ENCODE peak calls at places on chromosomes 6 and 20, in four cellular contexts. V is stimulated activated CD4-positive, alpha-beta T cell treated with anti-CD3 and anti-CD28 coated beads, Interleukin-2, amount 100 ng/mL, for 24 hours; N is GM10248; I is lower leg skin. D is an unnamed sample.
A peak's percentile ranks its signal among the peaks of the same experiment; 100 is the strongest.

GRCh38 chr6:298233-299049 is 6.2 kb downstream of the DUSP22 start:
- DNase-seq in V (no peak), N (no peak), I (peak; percentile 66), D (no peak)

GRCh38 chr20:24485981-24486380 is 16.6 kb downstream of the SYNDIG1 start:
- DNase-seq in V (no peak), N (no peak), I (no peak), D (no peak)

GRCh38 chr6:37633581-37634237 is 64.0 kb downstream of the MDGA1 start:
- DNase-seq in V (no peak), N (no peak), I (no peak), D (no peak)

GRCh38 chr6:139439278-139439813 is 64.9 kb upstream of the CITED2 start:
- DNase-seq in V (no peak), N (no peak), I (no peak), D (no peak)

GRCh38 chr6:76416821-76417605 is 344.6 kb upstream of the IMPG1 start:
- DNase-seq in V (no peak), N (no peak), I (no peak), D (no peak)

GRCh38 chr6:12791371-12791770 is 74.8 kb downstream of the PHACTR1 start:
- DNase-seq in V (no peak), N (no peak), I (no peak), D (no peak)

GRCh38 chr6:3382399-3383279 is 74.2 kb downstream of the SLC22A23 start:
- DNase-seq in V (no peak), N (no peak), I (no peak), D (no peak)

GRCh38 chr20:38286586-38287502 is 17.1 kb upstream of the BPI start:
- DNase-seq in V (no peak), N (no peak), I (no peak), D (no peak)

GRCh38 chr6:8193541-8193940 is 91.2 kb upstream of the EEF1E1 start:
- DNase-seq in V (no peak), N (no peak), I (no peak), D (no peak)

GRCh38 chr6:10976571-10976970 is 67.5 kb downstream of the ELOVL2 start:
- DNase-seq in V (no peak), N (no peak), I (no peak), D (no peak)

GRCh38 chr6:132961610-132962009 is 147.2 kb downstream of the RPS12 start:
- DNase-seq in V (no peak), N (peak; percentile 7), I (no peak), D (no peak)

GRCh38 chr6:39927159-39927558 is 7.1 kb downstream of the MOCS1 start:
- DNase-seq in V (no peak), N (no peak), I (no peak), D (no peak)

GRCh38 chr6:28395918-28396317 is 3.6 kb downstream of the ZSCAN12 start:
- DNase-seq in V (no peak), N (no peak), I (no peak), D (no peak)

GRCh38 chr6:148239777-148240462 is 102.7 kb upstream of the SASH1 start:
- DNase-seq in V (no peak), N (no peak), I (no peak), D (no peak)

GRCh38 chr6:89411269-89412070 is 603 bp downstream of the RRAGD start:
- DNase-seq in V (peak; percentile 30), N (peak; percentile 61), I (peak; percentile 27), D (peak; percentile 16)

GRCh38 chr6:94270040-94270689 is 850.8 kb upstream of the EPHA7 start:
- DNase-seq in V (no peak), N (no peak), I (no peak), D (no peak)

GRCh38 chr20:8756410-8756809 is 312.5 kb upstream of the PLCB4 start:
- DNase-seq in V (no peak), N (no peak), I (no peak), D (no peak)

GRCh38 chr6:147528511-147529145 is 20.1 kb downstream of the SAMD5 start:
- DNase-seq in V (no peak), N (no peak), I (no peak), D (no peak)

GRCh38 chr20:63896136-63896890 is 1.4 kb downstream of the DNAJC5 start:
- DNase-seq in V (peak; percentile 39), N (peak; percentile 73), I (no peak), D (peak; percentile 21)

GRCh38 chr6:135876048-135876447 is 24.5 kb downstream of the PDE7B start:
- DNase-seq in V (no peak), N (no peak), I (no peak), D (no peak)

GRCh38 chr20:62155428-62156253 is 12.1 kb downstream of the SS18L1 start:
- DNase-seq in V (no peak), N (no peak), I (no peak), D (no peak)

GRCh38 chr6:138577151-138577915 is 78.0 kb upstream of the NHSL1 start:
- DNase-seq in V (no peak), N (no peak), I (no peak), D (no peak)

GRCh38 chr6:33896391-33897192 is 92.8 kb upstream of the MLN start:
- DNase-seq in V (no peak), N (no peak), I (no peak), D (no peak)

GRCh38 chr6:133568970-133569889 is 319.7 kb upstream of the TCF21 start:
- DNase-seq in V (no peak), N (peak; percentile 23), I (peak; percentile 25), D (no peak)

GRCh38 chr6:118963003-118963402 is 28.0 kb upstream of the MCM9 start:
- DNase-seq in V (no peak), N (no peak), I (no peak), D (no peak)

GRCh38 chr6:32785781-32786533 is 22.6 kb upstream of the HLA-DQB2 start:
- DNase-seq in V (no peak), N (peak; percentile 53), I (peak; percentile 55), D (no peak)

GRCh38 chr6:163529605-163530004 is 115.1 kb downstream of the QKI start:
- DNase-seq in V (no peak), N (no peak), I (no peak), D (no peak)

GRCh38 chr20:22583773-22584629 is at the start of gene FOXA2:
- DNase-seq in V (no peak), N (no peak), I (no peak), D (no peak)

GRCh38 chr6:163814494-163815364 is 400.2 kb downstream of the QKI start:
- DNase-seq in V (no peak), N (no peak), I (no peak), D (no peak)

GRCh38 chr20:50224553-50225255 is 34.1 kb downstream of the CEBPB start:
- DNase-seq in V (no peak), N (no peak), I (peak; percentile 81), D (no peak)

GRCh38 chr20:19322061-19322985 is 109.9 kb downstream of the SLC24A3 start:
- DNase-seq in V (no peak), N (no peak), I (no peak), D (no peak)

GRCh38 chr6:341914-342831 is 49.4 kb upstream of the IRF4 start:
- DNase-seq in V (no peak), N (peak; percentile 85), I (no peak), D (no peak)

GRCh38 chr6:120903836-120904235 is 430.4 kb downstream of the TBC1D32 start:
- DNase-seq in V (no peak), N (no peak), I (no peak), D (no peak)

GRCh38 chr6:89984926-89985743 is 90.9 kb downstream of the GJA10 start:
- DNase-seq in V (no peak), N (no peak), I (no peak), D (no peak)

GRCh38 chr6:112037783-112038216 is 16.1 kb upstream of the CCN6 start:
- DNase-seq in V (no peak), N (no peak), I (peak; percentile 88), D (no peak)

GRCh38 chr6:98828210-98828798 is 6.1 kb upstream of the POU3F2 start:
- DNase-seq in V (no peak), N (no peak), I (no peak), D (no peak)

GRCh38 chr6:22219916-22220315 is 76.9 kb downstream of the PRL start:
- DNase-seq in V (no peak), N (no peak), I (no peak), D (no peak)

GRCh38 chr20:62056975-62057374 is 8.7 kb downstream of the TAF4 start:
- DNase-seq in V (no peak), N (no peak), I (no peak), D (no peak)

GRCh38 chr6:151240036-151240685 is 394 bp downstream of the AKAP12 start:
- DNase-seq in V (peak; percentile 22), N (peak; percentile 49), I (peak; percentile 72), D (no peak)